ENCODE peak calls at places on chromosomes 7 and 10, in six cellular contexts. One of them, this sample, is unnamed.

GRCh38 chr10:36412942-36413341 is 712.5 kb upstream of the ANKRD30A start:
- DNase-seq in coronary artery: no peak
- DNase-seq in WTC11: no peak
- DNase-seq in astrocyte of the spinal cord: no peak
- DNase-seq in IMR-90: no peak
- DNase-seq in neural crest cell: no peak
- DNase-seq in this sample: no peak

GRCh38 chr7:142733271-142733670 is 16.0 kb upstream of the PRSS1 start:
- DNase-seq in coronary artery: no peak
- DNase-seq in WTC11: no peak
- DNase-seq in astrocyte of the spinal cord: no peak
- DNase-seq in IMR-90: no peak
- DNase-seq in neural crest cell: no peak
- DNase-seq in this sample: no peak

GRCh38 chr10:96371356-96371755 is 12.6 kb upstream of the OPALIN start:
- DNase-seq in coronary artery: no peak
- DNase-seq in WTC11: no peak
- DNase-seq in astrocyte of the spinal cord: no peak
- DNase-seq in IMR-90: no peak
- DNase-seq in neural crest cell: no peak
- DNase-seq in this sample: no peak

GRCh38 chr7:121966538-121967332 is 93.8 kb downstream of the PTPRZ1 start:
- DNase-seq in coronary artery: no peak
- DNase-seq in WTC11: no peak
- DNase-seq in astrocyte of the spinal cord: no peak
- DNase-seq in IMR-90: no peak
- DNase-seq in neural crest cell: no peak
- DNase-seq in this sample: no peak

GRCh38 chr7:146028251-146028750 is 88.3 kb upstream of the CNTNAP2 start:
- DNase-seq in coronary artery: no peak
- DNase-seq in WTC11: no peak
- DNase-seq in astrocyte of the spinal cord: no peak
- DNase-seq in IMR-90: no peak
- DNase-seq in neural crest cell: no peak
- DNase-seq in this sample: no peak

GRCh38 chr10:34046651-34047050 is 712.2 kb upstream of the NRP1 start:
- DNase-seq in coronary artery: no peak
- DNase-seq in WTC11: no peak
- DNase-seq in astrocyte of the spinal cord: no peak
- DNase-seq in IMR-90: peak; percentile 15
- DNase-seq in neural crest cell: no peak
- DNase-seq in this sample: no peak

GRCh38 chr10:118922226-118922625 is 107.3 kb upstream of the NANOS1 start:
- DNase-seq in coronary artery: no peak
- DNase-seq in WTC11: no peak
- DNase-seq in astrocyte of the spinal cord: peak; percentile 9
- DNase-seq in IMR-90: no peak
- DNase-seq in neural crest cell: no peak
- DNase-seq in this sample: peak; percentile 2

GRCh38 chr10:76218045-76218444 is 786.6 kb downstream of the LRMDA start:
- DNase-seq in coronary artery: no peak
- DNase-seq in WTC11: no peak
- DNase-seq in astrocyte of the spinal cord: no peak
- DNase-seq in IMR-90: no peak
- DNase-seq in neural crest cell: no peak
- DNase-seq in this sample: no peak

GRCh38 chr7:45573636-45574470 is at the start of gene ADCY1:
- DNase-seq in coronary artery: peak; percentile 61
- DNase-seq in WTC11: peak; percentile 53
- DNase-seq in astrocyte of the spinal cord: no peak
- DNase-seq in IMR-90: no peak
- DNase-seq in neural crest cell: peak; percentile 45
- DNase-seq in this sample: no peak

GRCh38 chr7:107045195-107045960 is 873 bp downstream of the PRKAR2B start:
- DNase-seq in coronary artery: no peak
- DNase-seq in WTC11: peak; percentile 15
- DNase-seq in astrocyte of the spinal cord: no peak
- DNase-seq in IMR-90: peak; percentile 5
- DNase-seq in neural crest cell: no peak
- DNase-seq in this sample: no peak

GRCh38 chr10:7423521-7423920 is 12.7 kb upstream of the SFMBT2 start:
- DNase-seq in coronary artery: no peak
- DNase-seq in WTC11: peak; percentile 26
- DNase-seq in astrocyte of the spinal cord: no peak
- DNase-seq in IMR-90: no peak
- DNase-seq in neural crest cell: no peak
- DNase-seq in this sample: no peak

GRCh38 chr7:66078067-66078466 is 2.4 kb downstream of the ASL start:
- DNase-seq in coronary artery: no peak
- DNase-seq in WTC11: no peak
- DNase-seq in astrocyte of the spinal cord: no peak
- DNase-seq in IMR-90: no peak
- DNase-seq in neural crest cell: no peak
- DNase-seq in this sample: no peak

GRCh38 chr7:1275685-1276424 is 43.2 kb downstream of the UNCX start:
- DNase-seq in coronary artery: no peak
- DNase-seq in WTC11: no peak
- DNase-seq in astrocyte of the spinal cord: no peak
- DNase-seq in IMR-90: no peak
- DNase-seq in neural crest cell: no peak
- DNase-seq in this sample: no peak

GRCh38 chr7:92813390-92814024 is 22.9 kb downstream of the CDK6 start:
- DNase-seq in coronary artery: no peak
- DNase-seq in WTC11: no peak
- DNase-seq in astrocyte of the spinal cord: peak; percentile 56
- DNase-seq in IMR-90: peak; percentile 57
- DNase-seq in neural crest cell: no peak
- DNase-seq in this sample: no peak

GRCh38 chr7:133782470-133782869 is 344.7 kb upstream of the LRGUK start:
- DNase-seq in coronary artery: no peak
- DNase-seq in WTC11: no peak
- DNase-seq in astrocyte of the spinal cord: no peak
- DNase-seq in IMR-90: no peak
- DNase-seq in neural crest cell: no peak
- DNase-seq in this sample: no peak

GRCh38 chr10:60044221-60044620 is 137.9 kb upstream of the CCDC6 start:
- DNase-seq in coronary artery: no peak
- DNase-seq in WTC11: no peak
- DNase-seq in astrocyte of the spinal cord: peak; percentile 13
- DNase-seq in IMR-90: peak; percentile 51
- DNase-seq in neural crest cell: no peak
- DNase-seq in this sample: no peak

GRCh38 chr7:117072620-117073118 is 119.4 kb downstream of the ST7 start:
- DNase-seq in coronary artery: no peak
- DNase-seq in WTC11: no peak
- DNase-seq in astrocyte of the spinal cord: peak; percentile 90
- DNase-seq in IMR-90: peak; percentile 71
- DNase-seq in neural crest cell: no peak
- DNase-seq in this sample: no peak

GRCh38 chr10:114626841-114627240 is 31.2 kb downstream of the ABLIM1 start:
- DNase-seq in coronary artery: no peak
- DNase-seq in WTC11: no peak
- DNase-seq in astrocyte of the spinal cord: peak; percentile 29
- DNase-seq in IMR-90: peak; percentile 38
- DNase-seq in neural crest cell: no peak
- DNase-seq in this sample: no peak

GRCh38 chr10:117373848-117374505 is 1.3 kb downstream of the PDZD8 start:
- DNase-seq in coronary artery: peak; percentile 79
- DNase-seq in WTC11: no peak
- DNase-seq in astrocyte of the spinal cord: peak; percentile 50
- DNase-seq in IMR-90: peak; percentile 51
- DNase-seq in neural crest cell: peak; percentile 10
- DNase-seq in this sample: no peak

GRCh38 chr10:60139798-60140566 is 233.6 kb upstream of the CCDC6 start:
- DNase-seq in coronary artery: no peak
- DNase-seq in WTC11: no peak
- DNase-seq in astrocyte of the spinal cord: peak; percentile 71
- DNase-seq in IMR-90: peak; percentile 72
- DNase-seq in neural crest cell: no peak
- DNase-seq in this sample: no peak

GRCh38 chr10:8213735-8214134 is 159.2 kb downstream of the GATA3 start:
- DNase-seq in coronary artery: no peak
- DNase-seq in WTC11: no peak
- DNase-seq in astrocyte of the spinal cord: no peak
- DNase-seq in IMR-90: no peak
- DNase-seq in neural crest cell: no peak
- DNase-seq in this sample: no peak

GRCh38 chr7:75038508-75038907 is 35.1 kb downstream of the RCC1L start:
- DNase-seq in coronary artery: no peak
- DNase-seq in WTC11: no peak
- DNase-seq in astrocyte of the spinal cord: no peak
- DNase-seq in IMR-90: no peak
- DNase-seq in neural crest cell: no peak
- DNase-seq in this sample: no peak

GRCh38 chr10:34808789-34809745 is 6.0 kb downstream of the PARD3 start:
- DNase-seq in coronary artery: no peak
- DNase-seq in WTC11: peak; percentile 55
- DNase-seq in astrocyte of the spinal cord: peak; percentile 54
- DNase-seq in IMR-90: peak; percentile 43
- DNase-seq in neural crest cell: peak; percentile 25
- DNase-seq in this sample: no peak

GRCh38 chr7:27161721-27162547 is 3.4 kb downstream of the HOXA9 start:
- DNase-seq in coronary artery: no peak
- DNase-seq in WTC11: peak; percentile 38
- DNase-seq in astrocyte of the spinal cord: no peak
- DNase-seq in IMR-90: no peak
- DNase-seq in neural crest cell: no peak
- DNase-seq in this sample: no peak

GRCh38 chr7:128676665-128677064 is 4.6 kb downstream of the GARIN1A start:
- DNase-seq in coronary artery: no peak
- DNase-seq in WTC11: no peak
- DNase-seq in astrocyte of the spinal cord: no peak
- DNase-seq in IMR-90: no peak
- DNase-seq in neural crest cell: no peak
- DNase-seq in this sample: no peak
- TF ChIP-seq CTCF in coronary artery: no peak
- TF ChIP-seq CTCF in WTC11: no peak
- TF ChIP-seq CTCF in astrocyte of the spinal cord: no peak
- TF ChIP-seq CTCF in IMR-90: no peak
- TF ChIP-seq CTCF in neural crest cell: no peak
- TF ChIP-seq CTCF in this sample: no peak

DNA sequence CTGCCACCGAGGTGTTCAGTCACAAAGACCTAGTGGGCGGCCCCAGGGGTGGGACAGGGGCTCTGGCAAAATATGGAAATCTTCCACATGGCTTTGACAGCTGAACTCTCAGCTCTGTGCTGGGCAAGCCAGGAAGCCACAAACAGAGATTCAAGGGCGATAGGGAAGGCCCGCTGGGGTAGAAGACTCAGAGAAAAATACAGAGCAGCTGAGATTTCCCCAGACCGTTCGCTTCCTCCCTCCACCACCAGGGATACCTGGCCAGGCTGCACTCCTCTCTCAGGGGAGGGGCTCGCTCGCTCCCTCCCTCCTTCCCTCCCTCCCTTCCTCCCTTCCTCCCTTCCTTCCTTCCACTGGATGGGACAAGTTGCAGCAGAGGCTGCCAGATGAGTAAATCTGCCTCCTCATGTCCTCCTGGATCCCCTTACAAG is 260.5 kb downstream of the PRPF18 start:
- DNase-seq in coronary artery: no peak
- DNase-seq in WTC11: peak; percentile 39
- DNase-seq in astrocyte of the spinal cord: no peak
- DNase-seq in IMR-90: no peak
- DNase-seq in neural crest cell: no peak
- DNase-seq in this sample: no peak
- TF ChIP-seq CTCF in coronary artery: no peak
- TF ChIP-seq CTCF in WTC11: no peak
- TF ChIP-seq CTCF in astrocyte of the spinal cord: no peak
- TF ChIP-seq CTCF in IMR-90: no peak
- TF ChIP-seq CTCF in neural crest cell: peak; percentile 13
- TF ChIP-seq CTCF in this sample: peak; percentile 29

GRCh38 chr7:156582591-156583123 is 57.9 kb upstream of the RNF32 start:
- DNase-seq in coronary artery: no peak
- DNase-seq in WTC11: no peak
- DNase-seq in astrocyte of the spinal cord: no peak
- DNase-seq in IMR-90: no peak
- DNase-seq in neural crest cell: no peak
- DNase-seq in this sample: no peak
- TF ChIP-seq CTCF in coronary artery: no peak
- TF ChIP-seq CTCF in WTC11: no peak
- TF ChIP-seq CTCF in astrocyte of the spinal cord: no peak
- TF ChIP-seq CTCF in IMR-90: no peak
- TF ChIP-seq CTCF in neural crest cell: no peak
- TF ChIP-seq CTCF in this sample: no peak

DNA sequence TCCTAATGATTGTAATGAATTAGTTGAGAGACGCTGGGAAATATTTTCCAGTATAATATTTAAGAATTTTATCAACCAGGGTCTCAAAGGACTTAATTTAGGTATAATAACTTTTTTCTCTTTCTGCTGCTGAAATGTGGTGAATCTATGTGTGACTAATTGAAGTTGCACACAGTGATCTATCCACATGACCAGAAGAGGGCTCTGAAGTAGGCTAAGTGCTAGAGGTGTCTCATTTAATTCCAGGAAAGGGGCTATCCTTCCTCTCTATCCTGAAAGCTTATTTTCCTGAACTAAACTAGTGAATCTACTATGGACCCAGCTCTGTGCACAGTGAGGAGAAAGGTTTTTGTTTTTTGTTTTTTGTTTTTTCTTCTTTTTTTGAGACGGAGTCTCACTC is 294.4 kb upstream of the MYO3A start:
- DNase-seq in coronary artery: no peak
- DNase-seq in WTC11: no peak
- DNase-seq in astrocyte of the spinal cord: no peak
- DNase-seq in IMR-90: no peak
- DNase-seq in neural crest cell: no peak
- DNase-seq in this sample: no peak
- TF ChIP-seq CTCF in coronary artery: no peak
- TF ChIP-seq CTCF in WTC11: no peak
- TF ChIP-seq CTCF in astrocyte of the spinal cord: no peak
- TF ChIP-seq CTCF in IMR-90: no peak
- TF ChIP-seq CTCF in neural crest cell: no peak
- TF ChIP-seq CTCF in this sample: no peak

GRCh38 chr7:158647475-158647792 is 57.2 kb downstream of the NCAPG2 start:
- DNase-seq in coronary artery: no peak
- DNase-seq in WTC11: no peak
- DNase-seq in astrocyte of the spinal cord: no peak
- DNase-seq in IMR-90: no peak
- DNase-seq in neural crest cell: no peak
- DNase-seq in this sample: no peak
- TF ChIP-seq CTCF in coronary artery: no peak
- TF ChIP-seq CTCF in WTC11: peak; percentile 1
- TF ChIP-seq CTCF in astrocyte of the spinal cord: no peak
- TF ChIP-seq CTCF in IMR-90: no peak
- TF ChIP-seq CTCF in neural crest cell: no peak
- TF ChIP-seq CTCF in this sample: peak; percentile 3